ENCODE peak calls at places on chromosomes 12 and 14, in nine cellular contexts. One of them, this sample, is unnamed.

GRCh38 chr12:100154472-100155247 is 12.0 kb upstream of the BLTP3B start:
- DNase-seq in fibroblast of villous mesenchyme: peak; percentile 63
- DNase-seq in RPMI8226: peak; percentile 70
- DNase-seq in LoVo: peak; percentile 64
- DNase-seq in activated naive CD4-positive, alpha-beta T cell treated with anti-CD3 and anti-CD28 coated beads, Interleukin-2, amount 50 U/mL, for 72 hours: peak; percentile 78
- DNase-seq in NCI-H446: peak; percentile 50
- DNase-seq in T-helper 2 cell: peak; percentile 45
- DNase-seq in bronchial epithelial cell: peak; percentile 53
- DNase-seq in NCI-H1694: peak; percentile 11
- DNase-seq in this sample: peak; percentile 37

GRCh38 chr12:27817761-27818160 is 37.7 kb upstream of the MANSC4 start:
- DNase-seq in fibroblast of villous mesenchyme: no peak
- DNase-seq in RPMI8226: no peak
- DNase-seq in LoVo: no peak
- DNase-seq in activated naive CD4-positive, alpha-beta T cell treated with anti-CD3 and anti-CD28 coated beads, Interleukin-2, amount 50 U/mL, for 72 hours: no peak
- DNase-seq in NCI-H446: no peak
- DNase-seq in T-helper 2 cell: no peak
- DNase-seq in bronchial epithelial cell: no peak
- DNase-seq in NCI-H1694: no peak
- DNase-seq in this sample: no peak

GRCh38 chr12:77032406-77032805 is 33.0 kb downstream of the E2F7 start:
- DNase-seq in fibroblast of villous mesenchyme: peak; percentile 7
- DNase-seq in RPMI8226: no peak
- DNase-seq in LoVo: no peak
- DNase-seq in activated naive CD4-positive, alpha-beta T cell treated with anti-CD3 and anti-CD28 coated beads, Interleukin-2, amount 50 U/mL, for 72 hours: no peak
- DNase-seq in NCI-H446: no peak
- DNase-seq in T-helper 2 cell: no peak
- DNase-seq in bronchial epithelial cell: peak; percentile 95
- DNase-seq in NCI-H1694: no peak
- DNase-seq in this sample: peak; percentile 90

GRCh38 chr12:32033411-32033810 is 73.2 kb upstream of the BICD1 start:
- DNase-seq in fibroblast of villous mesenchyme: no peak
- DNase-seq in RPMI8226: no peak
- DNase-seq in LoVo: no peak
- DNase-seq in activated naive CD4-positive, alpha-beta T cell treated with anti-CD3 and anti-CD28 coated beads, Interleukin-2, amount 50 U/mL, for 72 hours: no peak
- DNase-seq in NCI-H446: no peak
- DNase-seq in T-helper 2 cell: no peak
- DNase-seq in bronchial epithelial cell: no peak
- DNase-seq in NCI-H1694: no peak
- DNase-seq in this sample: no peak

GRCh38 chr12:5515458-5515857 is 83.5 kb downstream of the NTF3 start:
- DNase-seq in fibroblast of villous mesenchyme: no peak
- DNase-seq in RPMI8226: no peak
- DNase-seq in LoVo: no peak
- DNase-seq in activated naive CD4-positive, alpha-beta T cell treated with anti-CD3 and anti-CD28 coated beads, Interleukin-2, amount 50 U/mL, for 72 hours: no peak
- DNase-seq in NCI-H446: no peak
- DNase-seq in T-helper 2 cell: no peak
- DNase-seq in bronchial epithelial cell: no peak
- DNase-seq in NCI-H1694: no peak
- DNase-seq in this sample: no peak

GRCh38 chr12:96810477-96810876 is 96.6 kb upstream of the NEDD1 start:
- DNase-seq in fibroblast of villous mesenchyme: no peak
- DNase-seq in RPMI8226: no peak
- DNase-seq in LoVo: no peak
- DNase-seq in activated naive CD4-positive, alpha-beta T cell treated with anti-CD3 and anti-CD28 coated beads, Interleukin-2, amount 50 U/mL, for 72 hours: no peak
- DNase-seq in NCI-H446: no peak
- DNase-seq in T-helper 2 cell: no peak
- DNase-seq in bronchial epithelial cell: peak; percentile 79
- DNase-seq in NCI-H1694: no peak
- DNase-seq in this sample: no peak

GRCh38 chr14:78090820-78091219 is 79.4 kb upstream of the NRXN3 start:
- DNase-seq in fibroblast of villous mesenchyme: no peak
- DNase-seq in RPMI8226: no peak
- DNase-seq in LoVo: no peak
- DNase-seq in activated naive CD4-positive, alpha-beta T cell treated with anti-CD3 and anti-CD28 coated beads, Interleukin-2, amount 50 U/mL, for 72 hours: no peak
- DNase-seq in NCI-H446: no peak
- DNase-seq in T-helper 2 cell: no peak
- DNase-seq in bronchial epithelial cell: no peak
- DNase-seq in NCI-H1694: no peak
- DNase-seq in this sample: no peak

GRCh38 chr12:84763112-84763511 is 149.5 kb downstream of the SLC6A15 start:
- DNase-seq in fibroblast of villous mesenchyme: no peak
- DNase-seq in RPMI8226: no peak
- DNase-seq in LoVo: no peak
- DNase-seq in activated naive CD4-positive, alpha-beta T cell treated with anti-CD3 and anti-CD28 coated beads, Interleukin-2, amount 50 U/mL, for 72 hours: no peak
- DNase-seq in NCI-H446: peak; percentile 84
- DNase-seq in T-helper 2 cell: no peak
- DNase-seq in bronchial epithelial cell: no peak
- DNase-seq in NCI-H1694: no peak
- DNase-seq in this sample: no peak

GRCh38 chr12:114302117-114302516 is 103.8 kb downstream of the TBX5 start:
- DNase-seq in fibroblast of villous mesenchyme: no peak
- DNase-seq in RPMI8226: no peak
- DNase-seq in LoVo: no peak
- DNase-seq in activated naive CD4-positive, alpha-beta T cell treated with anti-CD3 and anti-CD28 coated beads, Interleukin-2, amount 50 U/mL, for 72 hours: no peak
- DNase-seq in NCI-H446: no peak
- DNase-seq in T-helper 2 cell: no peak
- DNase-seq in bronchial epithelial cell: no peak
- DNase-seq in NCI-H1694: no peak
- DNase-seq in this sample: no peak

GRCh38 chr14:100864960-100865681 is 38.4 kb downstream of the RTL1 start:
- DNase-seq in fibroblast of villous mesenchyme: no peak
- DNase-seq in RPMI8226: no peak
- DNase-seq in LoVo: no peak
- DNase-seq in activated naive CD4-positive, alpha-beta T cell treated with anti-CD3 and anti-CD28 coated beads, Interleukin-2, amount 50 U/mL, for 72 hours: peak; percentile 34
- DNase-seq in NCI-H446: no peak
- DNase-seq in T-helper 2 cell: no peak
- DNase-seq in bronchial epithelial cell: peak; percentile 32
- DNase-seq in NCI-H1694: no peak
- DNase-seq in this sample: peak; percentile 34

GRCh38 chr12:92041742-92042141 is 103.9 kb downstream of the BTG1 start:
- DNase-seq in fibroblast of villous mesenchyme: no peak
- DNase-seq in RPMI8226: no peak
- DNase-seq in LoVo: peak; percentile 19
- DNase-seq in activated naive CD4-positive, alpha-beta T cell treated with anti-CD3 and anti-CD28 coated beads, Interleukin-2, amount 50 U/mL, for 72 hours: no peak
- DNase-seq in NCI-H446: no peak
- DNase-seq in T-helper 2 cell: no peak
- DNase-seq in bronchial epithelial cell: peak; percentile 92
- DNase-seq in NCI-H1694: no peak
- DNase-seq in this sample: peak; percentile 81

GRCh38 chr14:61953602-61954001 is 191.4 kb downstream of the SNAPC1 start:
- DNase-seq in fibroblast of villous mesenchyme: no peak
- DNase-seq in RPMI8226: no peak
- DNase-seq in LoVo: no peak
- DNase-seq in activated naive CD4-positive, alpha-beta T cell treated with anti-CD3 and anti-CD28 coated beads, Interleukin-2, amount 50 U/mL, for 72 hours: no peak
- DNase-seq in NCI-H446: no peak
- DNase-seq in T-helper 2 cell: no peak
- DNase-seq in bronchial epithelial cell: peak; percentile 10
- DNase-seq in NCI-H1694: no peak
- DNase-seq in this sample: no peak

This sample was measured in mammary epithelial cell.